ENCODE peak calls at places on chromosomes 7 and 10, in nine cellular contexts. M, G, J, T, X, H, C, D and B are unnamed samples.

GRCh38 chr10:78745445-78745844 is 323.3 kb upstream of the ZMIZ1 start:
- DNase-seq in M (peak), G (no peak), J (no peak), T (no peak), X (no peak), H (no peak), C (no peak), D (no peak), B (no peak)

GRCh38 chr7:51328351-51328801 is 11.8 kb upstream of the COBL start:
- DNase-seq in M (no peak), G (no peak), J (no peak), T (no peak), X (no peak), H (no peak), C (no peak), D (no peak), B (no peak)

GRCh38 chr10:7519351-7519750 is 108.5 kb upstream of the SFMBT2 start:
- DNase-seq in M (no peak), G (no peak), J (no peak), T (no peak), X (no peak), H (no peak), C (no peak), D (no peak), B (no peak)

GRCh38 chr10:77907900-77908717 is 18.4 kb downstream of the DLG5 start:
- DNase-seq in M (no peak), G (no peak), J (peak), T (no peak), X (no peak), H (no peak), C (peak), D (no peak), B (no peak)

GRCh38 chr10:28811639-28812349 is 134.5 kb downstream of the BAMBI start:
- DNase-seq in M (no peak), G (no peak), J (no peak), T (no peak), X (no peak), H (no peak), C (no peak), D (no peak), B (no peak)

GRCh38 chr10:48607356-48608278 is 2.7 kb upstream of the ARHGAP22 start:
- DNase-seq in M (no peak), G (no peak), J (no peak), T (no peak), X (no peak), H (no peak), C (no peak), D (peak), B (no peak)

GRCh38 chr7:80279760-80280159 is 145.1 kb downstream of the GNAI1 start:
- DNase-seq in M (no peak), G (no peak), J (no peak), T (no peak), X (no peak), H (no peak), C (no peak), D (peak), B (no peak)

GRCh38 chr7:110803602-110804143 is 287.3 kb upstream of the LRRN3 start:
- DNase-seq in M (no peak), G (no peak), J (no peak), T (no peak), X (no peak), H (no peak), C (no peak), D (no peak), B (no peak)

GRCh38 chr10:24811906-24812305 is 88.2 kb upstream of the ARHGAP21 start:
- DNase-seq in M (no peak), G (no peak), J (no peak), T (no peak), X (no peak), H (no peak), C (no peak), D (no peak), B (no peak)

GRCh38 chr10:86730227-86730626 is 26.2 kb upstream of the BMPR1A start:
- DNase-seq in M (peak), G (no peak), J (no peak), T (no peak), X (no peak), H (no peak), C (no peak), D (no peak), B (no peak)

GRCh38 chr7:20327047-20327446 is 3.7 kb upstream of the ITGB8 start:
- DNase-seq in M (no peak), G (no peak), J (no peak), T (no peak), X (no peak), H (no peak), C (no peak), D (no peak), B (no peak)

GRCh38 chr10:111479966-111480365 is 403.1 kb downstream of the ADRA2A start:
- DNase-seq in M (no peak), G (no peak), J (no peak), T (no peak), X (no peak), H (no peak), C (no peak), D (peak), B (no peak)

GRCh38 chr7:151120896-151121295 is 34.6 kb downstream of the AGAP3 start:
- DNase-seq in M (no peak), G (no peak), J (no peak), T (no peak), X (no peak), H (no peak), C (no peak), D (no peak), B (no peak)

GRCh38 chr7:37643876-37644275 is 39.7 kb upstream of the GPR141 start:
- DNase-seq in M (no peak), G (no peak), J (no peak), T (no peak), X (no peak), H (no peak), C (no peak), D (no peak), B (no peak)

GRCh38 chr7:108001759-108002725 is 919 bp downstream of the LAMB1 start:
- DNase-seq in M (peak), G (no peak), J (no peak), T (no peak), X (peak), H (no peak), C (no peak), D (peak), B (no peak)

GRCh38 chr7:149741629-149742028 is 31.8 kb downstream of the ZNF467 start:
- DNase-seq in M (no peak), G (peak), J (peak), T (no peak), X (no peak), H (no peak), C (no peak), D (no peak), B (no peak)